ENCODE peak calls at places on chromosomes 13 and 19, in four cellular contexts. G, K, H and U are unnamed samples.

GRCh38 chr19:3054972-3055740 is 7.1 kb downstream of the TLE5 start:
- DNase-seq in H (no peak), G (no peak), K (no peak), U (no peak)

GRCh38 chr13:37443538-37443937 is 155.0 kb downstream of the POSTN start:
- DNase-seq in G (peak), K (no peak), H (no peak), U (no peak)

GRCh38 chr13:98438246-98439135 is 138.4 kb downstream of the STK24 start:
- DNase-seq in K (no peak), G (no peak), H (no peak), U (no peak)

GRCh38 chr13:98519976-98520375 is 56.9 kb downstream of the STK24 start:
- DNase-seq in G (no peak), K (no peak), H (no peak), U (no peak)

GRCh38 chr13:36858285-36858684 is 39.3 kb downstream of the RFXAP start:
- DNase-seq in K (no peak), G (peak), H (no peak), U (no peak)

GRCh38 chr19:3284759-3285646 is 60.5 kb downstream of the CELF5 start:
- DNase-seq in H (no peak), G (peak), K (no peak), U (no peak)

GRCh38 chr13:34207334-34207733 is 389.4 kb downstream of the RFC3 start:
- DNase-seq in K (no peak), G (peak), H (no peak), U (no peak)

GRCh38 chr13:98004107-98004506 is 50.6 kb downstream of the IPO5 start:
- DNase-seq in K (no peak), H (no peak), G (peak), U (no peak)

GRCh38 chr13:109166807-109167206 is 537.4 kb downstream of the MYO16 start:
- DNase-seq in G (no peak), H (no peak), K (no peak), U (no peak)

GRCh38 chr19:6712692-6713670 is 7.5 kb downstream of the C3 start:
- DNase-seq in K (no peak), G (no peak), H (no peak), U (no peak)

GRCh38 chr13:102729560-102730275 is 34.9 kb upstream of the METTL21C start:
- DNase-seq in G (peak), K (no peak), H (no peak), U (no peak)

GRCh38 chr19:3269972-3270667 is 45.7 kb downstream of the CELF5 start:
- DNase-seq in K (no peak), G (no peak), H (no peak), U (no peak)

GRCh38 chr13:75305057-75305456 is 176.9 kb downstream of the TBC1D4 start:
- DNase-seq in H (no peak), K (no peak), G (peak), U (no peak)

GRCh38 chr19:35557539-35558399 is 5.7 kb downstream of the ATP4A start:
- DNase-seq in G (peak), K (no peak), H (no peak), U (no peak)

GRCh38 chr19:46297700-46298476 is 1.0 kb downstream of the HIF3A start:
- DNase-seq in G (peak), H (peak), K (peak), U (peak)

GRCh38 chr13:80871481-80871880 is 530.6 kb upstream of the SPRY2 start:
- DNase-seq in H (no peak), K (no peak), G (peak), U (no peak)

GRCh38 chr13:109665781-109666249 is 120.6 kb downstream of the IRS2 start:
- DNase-seq in G (no peak), H (no peak), K (no peak), U (no peak)

GRCh38 chr19:46478356-46478986 is 7.1 kb upstream of the PNMA8A start:
- DNase-seq in G (peak), H (no peak), K (no peak), U (no peak)

GRCh38 chr13:37085656-37086055 is 19.8 kb downstream of the CSNK1A1L start:
- DNase-seq in K (no peak), H (no peak), G (no peak), U (no peak)

GRCh38 chr13:50521191-50521590 is 322.3 kb downstream of the DLEU7 start:
- DNase-seq in H (no peak), K (no peak), G (no peak), U (no peak)

GRCh38 chr19:33333615-33334014 is 31.3 kb upstream of the CEBPA start:
- DNase-seq in K (no peak), H (no peak), G (no peak), U (no peak)

GRCh38 chr13:51093574-51093973 is 17.5 kb downstream of the C13orf42 start:
- DNase-seq in G (no peak), H (no peak), K (no peak), U (no peak)

GRCh38 chr13:43316997-43317396 is 293.6 kb downstream of the DNAJC15 start:
- DNase-seq in G (peak), H (peak), K (no peak), U (no peak)

GRCh38 chr13:85247780-85248179 is 551.4 kb downstream of the SLITRK6 start:
- DNase-seq in H (no peak), K (no peak), G (no peak), U (no peak)

GRCh38 chr13:112795277-112795676 is 105.4 kb downstream of the ATP11A start:
- DNase-seq in K (no peak), H (no peak), G (no peak), U (no peak)

GRCh38 chr13:65584126-65584525 is 1646.0 kb downstream of the PCDH9 start:
- DNase-seq in K (no peak), G (no peak), H (no peak), U (no peak)

GRCh38 chr13:49635599-49636433 is 7.5 kb downstream of the ARL11 start:
- DNase-seq in H (no peak), K (no peak), G (peak), U (no peak)

GRCh38 chr19:13133241-13133870 is 15.3 kb downstream of the NACC1 start:
- DNase-seq in G (no peak), K (no peak), H (no peak), U (no peak)

GRCh38 chr19:6424190-6424938 is at the start of gene KHSRP:
- DNase-seq in H (no peak), K (no peak), G (no peak), U (no peak)

GRCh38 chr13:37701972-37702371 is 103.4 kb upstream of the POSTN start:
- DNase-seq in G (peak), H (peak), K (no peak), U (peak)

GRCh38 chr19:40578442-40578908 is 1.8 kb downstream of the SHKBP1 start:
- DNase-seq in H (no peak), K (no peak), G (peak), U (no peak)

GRCh38 chr13:45333973-45334922 is 6.7 kb downstream of the TPT1 start:
- DNase-seq in H (no peak), K (no peak), G (peak), U (no peak)

GRCh38 chr19:8161135-8161646 is 11.8 kb upstream of the FBN3 start:
- DNase-seq in G (peak), H (no peak), K (no peak), U (no peak)

GRCh38 chr13:39765801-39766463 is 110.5 kb downstream of the COG6 start:
- DNase-seq in K (no peak), H (peak), G (peak), U (no peak)

GRCh38 chr13:96428904-96429303 is 339.0 kb downstream of the HS6ST3 start:
- DNase-seq in G (no peak), H (no peak), K (no peak), U (no peak)

GRCh38 chr13:90448466-90449037 is 898.9 kb upstream of the MIR17HG start:
- DNase-seq in H (no peak), K (no peak), G (peak), U (no peak)

GRCh38 chr13:97944396-97945029 is 9.0 kb upstream of the IPO5 start:
- DNase-seq in G (peak), H (no peak), K (no peak), U (no peak)

GRCh38 chr19:51440052-51440451 is 18.2 kb downstream of the SIGLEC8 start:
- DNase-seq in K (no peak), G (no peak), H (no peak), U (no peak)

GRCh38 chr19:51440846-51441409 is 17.3 kb downstream of the SIGLEC8 start:
- DNase-seq in K (no peak), H (no peak), G (peak), U (no peak)

GRCh38 chr19:51439021-51439465 is 19.2 kb downstream of the SIGLEC8 start:
- DNase-seq in K (no peak), G (peak), H (no peak), U (no peak)

GRCh38 chr19:51441410-51442390 is 16.6 kb downstream of the SIGLEC8 start:
- DNase-seq in H (no peak), K (no peak), G (no peak), U (no peak)
- H3K4me3 ChIP-seq in H (no peak), K (peak), G (no peak), U (no peak)

GRCh38 chr13:29105779-29106178 is 285.6 kb downstream of the MTUS2 start:
- DNase-seq in G (no peak), K (no peak), H (no peak), U (no peak)
- TF ChIP-seq CTCF in G (no peak), K (no peak), H (no peak), U (no peak)

GRCh38 chr19:45079063-45079910 is at the start of gene GEMIN7:
- DNase-seq in G (peak), K (no peak), H (peak), U (no peak)
- H3K27ac ChIP-seq in G (peak), K (no peak), H (peak), U (peak)

GRCh38 chr19:42400404-42400803 is 10.3 kb upstream of the CNFN start:
- DNase-seq in G (no peak), H (no peak), K (no peak), U (no peak)

GRCh38 chr19:42401365-42402303 is 11.5 kb upstream of the CNFN start:
- DNase-seq in G (peak), K (no peak), H (peak), U (peak)

GRCh38 chr19:42406111-42406510 is 16.0 kb upstream of the CNFN start:
- DNase-seq in G (no peak), K (no peak), H (no peak), U (no peak)

GRCh38 chr19:42403586-42403985 is 13.5 kb upstream of the CNFN start:
- DNase-seq in H (no peak), G (no peak), K (no peak), U (no peak)

DNA sequence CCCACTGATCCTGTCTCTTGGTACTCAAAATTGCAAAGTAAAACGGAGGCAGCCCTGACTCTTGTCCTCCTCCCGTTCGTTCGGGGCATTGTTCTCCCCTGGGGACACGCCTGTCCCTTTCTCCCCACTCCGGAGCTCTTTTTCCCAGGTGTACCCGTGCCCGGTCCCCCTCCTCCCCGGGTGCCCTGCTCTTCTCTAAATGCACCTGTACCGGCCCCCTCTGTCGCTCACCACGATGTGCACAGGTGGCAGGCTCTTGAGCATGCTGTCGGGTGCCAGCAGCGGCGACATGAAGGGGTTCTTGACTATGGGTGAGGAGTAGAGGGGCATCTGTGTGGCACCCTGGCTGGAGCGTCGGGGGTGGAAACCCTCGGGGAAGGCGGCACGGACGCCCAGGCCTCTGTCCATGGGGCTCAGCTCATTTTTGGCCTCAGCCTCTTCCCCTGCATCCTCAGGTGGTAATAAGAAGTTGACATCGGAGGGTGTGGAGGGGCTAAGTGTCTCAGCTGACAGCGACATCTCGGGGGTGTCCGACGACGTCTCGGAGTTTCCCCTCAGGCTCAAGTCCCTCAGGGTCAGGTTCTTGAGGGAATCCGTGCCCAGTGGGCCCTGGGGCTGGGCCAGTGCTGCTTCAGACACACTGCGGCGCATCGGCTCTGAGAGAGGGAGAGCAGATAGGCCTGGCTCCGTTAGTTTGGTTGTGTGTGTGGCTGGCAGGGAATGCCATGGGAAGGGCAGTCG is 12.4 kb upstream of the CNFN start:
- DNase-seq in K (no peak), G (no peak), H (no peak), U (no peak)
- H3K4me3 ChIP-seq in K (peak), G (peak), H (peak), U (peak)

GRCh38 chr19:5352229-5352763 is 11.7 kb upstream of the PTPRS start:
- DNase-seq in H (no peak), G (peak), K (no peak), U (no peak)

GRCh38 chr19:5345895-5346386 is 5.3 kb upstream of the PTPRS start:
- DNase-seq in K (no peak), H (no peak), G (peak), U (no peak)

GRCh38 chr19:5351731-5352228 is 11.2 kb upstream of the PTPRS start:
- DNase-seq in K (no peak), H (no peak), G (no peak), U (no peak)

GRCh38 chr19:5343848-5344247 is 3.2 kb upstream of the PTPRS start:
- DNase-seq in G (peak), H (no peak), K (no peak), U (no peak)

GRCh38 chr19:5349041-5349440 is 8.4 kb upstream of the PTPRS start:
- DNase-seq in H (no peak), G (no peak), K (no peak), U (no peak)
- TF ChIP-seq CTCF in H (no peak), G (peak), K (no peak), U (no peak)

GRCh38 chr13:40777166-40777956 is 6.4 kb upstream of the MRPS31 start:
- DNase-seq in H (no peak), G (peak), K (no peak), U (no peak)
- H3K27ac ChIP-seq in H (no peak), G (no peak), K (no peak), U (no peak)

GRCh38 chr13:48043789-48044503 is 6.4 kb downstream of the NUDT15 start:
- DNase-seq in H (no peak), K (no peak), G (peak), U (no peak)

GRCh38 chr13:48042889-48043288 is 5.4 kb downstream of the NUDT15 start:
- DNase-seq in H (no peak), K (no peak), G (no peak), U (no peak)

GRCh38 chr13:48037346-48038173 is at the start of gene NUDT15:
- DNase-seq in H (peak), K (peak), G (peak), U (peak)

GRCh38 chr13:48040059-48040458 is 2.5 kb downstream of the NUDT15 start:
- DNase-seq in G (no peak), K (no peak), H (no peak), U (no peak)

GRCh38 chr13:48038763-48039162 is 1.2 kb downstream of the NUDT15 start:
- DNase-seq in K (no peak), G (no peak), H (no peak), U (no peak)
- H3K4me3 ChIP-seq in K (no peak), G (no peak), H (no peak), U (no peak)

GRCh38 chr13:29522044-29522685 is 73.3 kb downstream of the SLC7A1 start:
- DNase-seq in H (peak), G (peak), K (peak), U (no peak)
- TF ChIP-seq CTCF in H (no peak), G (no peak), K (no peak), U (no peak)

GRCh38 chr13:77048592-77048991 is 21.6 kb upstream of the FBXL3 start:
- DNase-seq in G (peak), H (no peak), K (no peak), U (no peak)

GRCh38 chr13:77042566-77043177 is 15.7 kb upstream of the FBXL3 start:
- DNase-seq in G (no peak), H (no peak), K (no peak), U (no peak)

GRCh38 chr13:77053192-77053591 is 26.2 kb upstream of the FBXL3 start:
- DNase-seq in H (no peak), K (no peak), G (no peak), U (no peak)

GRCh38 chr13:77047649-77048343 is 20.8 kb upstream of the FBXL3 start:
- DNase-seq in H (no peak), K (no peak), G (no peak), U (no peak)
- H3K27ac ChIP-seq in H (no peak), K (no peak), G (no peak), U (no peak)

GRCh38 chr19:48746738-48747575 is at the start of gene IZUMO1:
- DNase-seq in G (peak), H (peak), K (peak), U (no peak)
- H3K4me3 ChIP-seq in G (peak), H (peak), K (peak), U (peak)